ENCODE peak calls at places on chromosomes 3 and 15, in ten cellular contexts. L is stimulated activated CD4-positive, alpha-beta T cell treated with anti-CD3 and anti-CD28 coated beads, Interleukin-12 subunit alpha, Interleukin-12 subunit beta, amount 100 ng/mL, for 4 hours; K is NCI-H1092; Q is T-helper 1 cell; T is activated naive CD4-positive, alpha-beta T cell treated with Interleukin-2 at 50 U/mL for 16 hours; D is astrocyte; Z is ascending aorta; F is GM12865; R is stimulated activated CD8-positive, alpha-beta memory T cell treated with anti-CD3 and anti-CD28 coated beads, Interleukin-7, amount 100 ng/mL, for 4 hours; G is A549. O is an unnamed sample.

GRCh38 chr3:128491071-128491899 is 1.7 kb downstream of the GATA2 start:
- DNase-seq in L (no peak), K (no peak), Q (no peak), T (no peak), D (no peak), Z (no peak), F (no peak), R (no peak), G (no peak), O (no peak)

GRCh38 chr3:53201190-53201504 is 40.1 kb downstream of the PRKCD start:
- DNase-seq in L (no peak), K (no peak), Q (no peak), T (no peak), D (no peak), Z (no peak), F (no peak), R (no peak), G (no peak), O (no peak)

GRCh38 chr15:40825661-40826088 is 2.8 kb downstream of the PPP1R14D start:
- DNase-seq in L (no peak), K (no peak), Q (no peak), T (no peak), D (no peak), Z (no peak), F (no peak), R (no peak), G (no peak), O (no peak)

GRCh38 chr3:186985713-186986364 is 55.5 kb downstream of the ST6GAL1 start:
- DNase-seq in L (no peak), K (no peak), Q (no peak), T (no peak), D (no peak), Z (no peak), F (peak; percentile 82), R (no peak), G (no peak), O (no peak)

GRCh38 chr15:58222698-58223097 is 84.5 kb downstream of the AQP9 start:
- DNase-seq in L (no peak), K (no peak), Q (no peak), T (no peak), D (peak; percentile 32), Z (no peak), F (no peak), R (no peak), G (no peak), O (no peak)

GRCh38 chr3:113265281-113265680 is 53.9 kb downstream of the BOC start:
- DNase-seq in L (no peak), K (no peak), Q (no peak), T (no peak), D (no peak), Z (no peak), F (no peak), R (no peak), G (no peak), O (no peak)

GRCh38 chr3:170517251-170517945 is 68.5 kb downstream of the SLC7A14 start:
- DNase-seq in L (no peak), K (no peak), Q (no peak), T (no peak), D (no peak), Z (no peak), F (no peak), R (no peak), G (no peak), O (no peak)

GRCh38 chr15:58465866-58466517 is 34.2 kb downstream of the LIPC start:
- DNase-seq in L (no peak), K (no peak), Q (no peak), T (no peak), D (peak; percentile 46), Z (no peak), F (peak; percentile 43), R (no peak), G (no peak), O (no peak)

GRCh38 chr15:70778258-70779076 is 15.1 kb upstream of the UACA start:
- DNase-seq in L (no peak), K (no peak), Q (no peak), T (no peak), D (peak; percentile 90), Z (no peak), F (no peak), R (no peak), G (peak; percentile 49), O (no peak)

GRCh38 chr3:177459397-177459796 is 262.1 kb upstream of the TBL1XR1 start:
- DNase-seq in L (no peak), K (no peak), Q (no peak), T (no peak), D (peak; percentile 87), Z (no peak), F (no peak), R (no peak), G (no peak), O (no peak)

GRCh38 chr3:112646623-112647022 is 5.7 kb upstream of the CCDC80 start:
- DNase-seq in L (no peak), K (no peak), Q (no peak), T (no peak), D (no peak), Z (no peak), F (no peak), R (no peak), G (peak; percentile 55), O (no peak)

GRCh38 chr15:69337133-69337532 is 38.4 kb downstream of the PAQR5 start:
- DNase-seq in L (no peak), K (no peak), Q (no peak), T (no peak), D (peak; percentile 29), Z (no peak), F (no peak), R (no peak), G (no peak), O (no peak)

GRCh38 chr3:13204177-13204581 is 130.9 kb upstream of the IQSEC1 start:
- DNase-seq in L (no peak), K (no peak), Q (no peak), T (no peak), D (no peak), Z (no peak), F (no peak), R (peak; percentile 6), G (no peak), O (no peak)

GRCh38 chr3:12884104-12884742 is 42.9 kb upstream of the RPL32 start:
- DNase-seq in L (no peak), K (no peak), Q (no peak), T (no peak), D (peak; percentile 27), Z (peak; percentile 27), F (no peak), R (no peak), G (no peak), O (peak; percentile 87)

GRCh38 chr15:40106203-40107161 is 2.2 kb downstream of the BMF start:
- DNase-seq in L (no peak), K (no peak), Q (no peak), T (no peak), D (no peak), Z (peak; percentile 58), F (peak; percentile 85), R (no peak), G (peak; percentile 54), O (no peak)

GRCh38 chr3:169400874-169401273 is 262.6 kb downstream of the MECOM start:
- DNase-seq in L (no peak), K (peak; percentile 54), Q (no peak), T (no peak), D (no peak), Z (no peak), F (no peak), R (no peak), G (no peak), O (no peak)

GRCh38 chr3:180391001-180391400 is 211.0 kb upstream of the TTC14 start:
- DNase-seq in L (no peak), K (no peak), Q (no peak), T (no peak), D (no peak), Z (no peak), F (no peak), R (no peak), G (no peak), O (no peak)

GRCh38 chr15:57972801-57973311 is 92.7 kb downstream of the ALDH1A2 start:
- DNase-seq in L (no peak), K (no peak), Q (no peak), T (no peak), D (no peak), Z (no peak), F (no peak), R (no peak), G (no peak), O (no peak)

GRCh38 chr3:72265250-72265649 is 480.3 kb upstream of the PROK2 start:
- DNase-seq in L (no peak), K (no peak), Q (no peak), T (no peak), D (no peak), Z (no peak), F (no peak), R (no peak), G (no peak), O (no peak)

GRCh38 chr15:79475312-79475711 is 43.2 kb downstream of the MINAR1 start:
- DNase-seq in L (no peak), K (no peak), Q (no peak), T (no peak), D (peak; percentile 83), Z (no peak), F (no peak), R (no peak), G (no peak), O (no peak)

GRCh38 chr3:51967384-51968174 is at the start of gene PCBP4:
- DNase-seq in L (peak; percentile 51), K (peak; percentile 9), Q (no peak), T (peak; percentile 39), D (no peak), Z (no peak), F (peak; percentile 37), R (no peak), G (no peak), O (peak; percentile 82)